ENCODE peak calls at places on chromosomes 5 and 9, in ten cellular contexts. Q is effector CD4-positive, alpha-beta T cell; O is GM13977; M is NCI-H774; T is left colon; J is Calu3; D is foreskin fibroblast; N is HepG2; H is fibroblast of pulmonary artery; K is H9. B is an unnamed sample.

GRCh38 chr9:134396825-134397224 is 70.6 kb downstream of the RXRA start:
- DNase-seq in Q (peak), M (no peak), N (no peak), D (no peak), H (peak), T (no peak), J (no peak), O (no peak), K (no peak), B (peak)

GRCh38 chr5:173953528-173954090 is 35.4 kb upstream of the C5orf47 start:
- DNase-seq in Q (no peak), O (no peak), M (no peak), H (no peak), N (peak), T (no peak), D (peak), J (no peak), K (no peak), B (no peak)

GRCh38 chr5:59540366-59540765 is 353.2 kb downstream of the PDE4D start:
- DNase-seq in Q (no peak), H (no peak), D (no peak), T (no peak), N (no peak), K (no peak), O (no peak), J (no peak), M (peak), B (no peak)

GRCh38 chr9:38160613-38161215 is 91.7 kb upstream of the SHB start:
- DNase-seq in M (peak), O (peak), K (peak), D (peak), J (peak), H (peak), N (peak), Q (peak), T (peak), B (peak)

GRCh38 chr9:117771162-117771561 is 67.0 kb downstream of the TLR4 start:
- DNase-seq in Q (no peak), K (no peak), M (peak), J (no peak), O (no peak), N (no peak), D (no peak), H (no peak), T (no peak), B (no peak)

GRCh38 chr5:134005415-134006118 is 792 bp upstream of the VDAC1 start:
- DNase-seq in H (no peak), M (no peak), T (peak), D (no peak), K (peak), J (peak), O (peak), N (no peak), Q (no peak), B (no peak)

GRCh38 chr9:32384002-32384363 is 460 bp upstream of the ACO1 start:
- DNase-seq in J (no peak), H (no peak), T (no peak), M (no peak), Q (no peak), D (no peak), O (peak), N (no peak), K (no peak), B (no peak)

GRCh38 chr9:33024966-33025571 is at the start of gene DNAJA1:
- DNase-seq in H (peak), Q (peak), M (peak), D (peak), J (peak), K (peak), O (peak), T (peak), N (peak), B (peak)

GRCh38 chr5:74028976-74029375 is 403.0 kb downstream of the ARHGEF28 start:
- DNase-seq in N (no peak), D (no peak), J (no peak), K (no peak), T (no peak), Q (no peak), O (no peak), H (no peak), M (no peak), B (no peak)

GRCh38 chr9:19495186-19496028 is 86.6 kb downstream of the ACER2 start:
- DNase-seq in N (no peak), K (no peak), O (no peak), T (no peak), J (no peak), Q (no peak), H (no peak), M (no peak), D (no peak), B (no peak)

GRCh38 chr9:96447406-96447805 is 2.6 kb upstream of the HABP4 start:
- DNase-seq in M (no peak), O (no peak), H (no peak), Q (no peak), N (no peak), T (no peak), K (no peak), J (no peak), D (no peak), B (no peak)